ENCODE peak calls at places on chromosomes 1 and 21, in nine cellular contexts. One of them, this sample, is unnamed.

GRCh38 chr1:155717041-155717440 is 28.1 kb downstream of the DAP3 start:
- DNase-seq in coronary artery: no peak
- DNase-seq in lower lobe of right lung: no peak
- DNase-seq in fibroblast of lung: no peak
- DNase-seq in dorsolateral prefrontal cortex: no peak
- DNase-seq in thoracic aorta: no peak
- DNase-seq in choroid plexus epithelial cell: no peak
- DNase-seq in tibial nerve: no peak
- DNase-seq in foreskin fibroblast: no peak
- DNase-seq in this sample: no peak

GRCh38 chr1:51192213-51192843 is 43.7 kb upstream of the RNF11 start:
- DNase-seq in choroid plexus epithelial cell: peak
- DNase-seq in tibial nerve: peak
- DNase-seq in fibroblast of lung: peak
- DNase-seq in coronary artery: no peak
- DNase-seq in thoracic aorta: peak
- DNase-seq in foreskin fibroblast: peak
- DNase-seq in dorsolateral prefrontal cortex: peak
- DNase-seq in lower lobe of right lung: peak
- DNase-seq in this sample: peak

GRCh38 chr21:46117586-46118304 is 19.8 kb downstream of the COL6A2 start:
- DNase-seq in coronary artery: peak
- DNase-seq in dorsolateral prefrontal cortex: peak
- DNase-seq in thoracic aorta: no peak
- DNase-seq in choroid plexus epithelial cell: no peak
- DNase-seq in lower lobe of right lung: peak
- DNase-seq in tibial nerve: no peak
- DNase-seq in foreskin fibroblast: no peak
- DNase-seq in fibroblast of lung: no peak
- DNase-seq in this sample: peak

GRCh38 chr1:223403184-223403815 is 10.1 kb downstream of the CCDC185 start:
- DNase-seq in foreskin fibroblast: no peak
- DNase-seq in tibial nerve: no peak
- DNase-seq in coronary artery: no peak
- DNase-seq in lower lobe of right lung: no peak
- DNase-seq in thoracic aorta: no peak
- DNase-seq in dorsolateral prefrontal cortex: no peak
- DNase-seq in choroid plexus epithelial cell: no peak
- DNase-seq in fibroblast of lung: peak
- DNase-seq in this sample: no peak

GRCh38 chr1:8026153-8026975 is at the start of gene ERRFI1:
- DNase-seq in tibial nerve: peak
- DNase-seq in fibroblast of lung: peak
- DNase-seq in lower lobe of right lung: peak
- DNase-seq in dorsolateral prefrontal cortex: peak
- DNase-seq in coronary artery: peak
- DNase-seq in foreskin fibroblast: peak
- DNase-seq in thoracic aorta: peak
- DNase-seq in choroid plexus epithelial cell: peak
- DNase-seq in this sample: peak

GRCh38 chr1:36650200-36651065 is 167.7 kb upstream of the CSF3R start:
- DNase-seq in tibial nerve: peak
- DNase-seq in choroid plexus epithelial cell: peak
- DNase-seq in thoracic aorta: no peak
- DNase-seq in coronary artery: no peak
- DNase-seq in lower lobe of right lung: peak
- DNase-seq in dorsolateral prefrontal cortex: peak
- DNase-seq in foreskin fibroblast: peak
- DNase-seq in fibroblast of lung: peak
- DNase-seq in this sample: peak

GRCh38 chr1:9384751-9385245 is 92.1 kb downstream of the SPSB1 start:
- DNase-seq in tibial nerve: no peak
- DNase-seq in thoracic aorta: no peak
- DNase-seq in coronary artery: no peak
- DNase-seq in lower lobe of right lung: no peak
- DNase-seq in dorsolateral prefrontal cortex: peak
- DNase-seq in foreskin fibroblast: no peak
- DNase-seq in fibroblast of lung: no peak
- DNase-seq in choroid plexus epithelial cell: no peak
- DNase-seq in this sample: no peak

GRCh38 chr1:154707901-154708514 is 100.0 kb upstream of the ADAR start:
- DNase-seq in tibial nerve: no peak
- DNase-seq in foreskin fibroblast: no peak
- DNase-seq in fibroblast of lung: no peak
- DNase-seq in choroid plexus epithelial cell: no peak
- DNase-seq in lower lobe of right lung: no peak
- DNase-seq in coronary artery: no peak
- DNase-seq in dorsolateral prefrontal cortex: no peak
- DNase-seq in thoracic aorta: no peak
- DNase-seq in this sample: no peak

GRCh38 chr1:170985406-170985805 is 50.1 kb downstream of the MROH9 start:
- DNase-seq in coronary artery: no peak
- DNase-seq in fibroblast of lung: no peak
- DNase-seq in foreskin fibroblast: no peak
- DNase-seq in thoracic aorta: no peak
- DNase-seq in choroid plexus epithelial cell: no peak
- DNase-seq in tibial nerve: no peak
- DNase-seq in lower lobe of right lung: no peak
- DNase-seq in dorsolateral prefrontal cortex: no peak
- DNase-seq in this sample: no peak

GRCh38 chr1:234544094-234544579 is 65.2 kb upstream of the TARBP1 start:
- DNase-seq in dorsolateral prefrontal cortex: peak
- DNase-seq in lower lobe of right lung: no peak
- DNase-seq in fibroblast of lung: peak
- DNase-seq in tibial nerve: peak
- DNase-seq in foreskin fibroblast: peak
- DNase-seq in thoracic aorta: peak
- DNase-seq in coronary artery: peak
- DNase-seq in choroid plexus epithelial cell: peak
- DNase-seq in this sample: no peak

GRCh38 chr1:226677121-226678020 is 61.7 kb downstream of the ITPKB start:
- DNase-seq in thoracic aorta: peak
- DNase-seq in foreskin fibroblast: peak
- DNase-seq in coronary artery: peak
- DNase-seq in lower lobe of right lung: no peak
- DNase-seq in tibial nerve: peak
- DNase-seq in fibroblast of lung: peak
- DNase-seq in choroid plexus epithelial cell: peak
- DNase-seq in dorsolateral prefrontal cortex: peak
- DNase-seq in this sample: no peak

GRCh38 chr1:224201336-224201735 is 18.3 kb downstream of the DEGS1 start:
- DNase-seq in foreskin fibroblast: no peak
- DNase-seq in coronary artery: no peak
- DNase-seq in choroid plexus epithelial cell: no peak
- DNase-seq in thoracic aorta: no peak
- DNase-seq in lower lobe of right lung: no peak
- DNase-seq in tibial nerve: no peak
- DNase-seq in fibroblast of lung: no peak
- DNase-seq in dorsolateral prefrontal cortex: no peak
- DNase-seq in this sample: no peak

GRCh38 chr1:62687903-62688686 is at the start of gene DOCK7:
- DNase-seq in tibial nerve: peak
- DNase-seq in lower lobe of right lung: peak
- DNase-seq in fibroblast of lung: peak
- DNase-seq in coronary artery: peak
- DNase-seq in thoracic aorta: peak
- DNase-seq in choroid plexus epithelial cell: peak
- DNase-seq in dorsolateral prefrontal cortex: peak
- DNase-seq in foreskin fibroblast: peak
- DNase-seq in this sample: peak

GRCh38 chr21:45511007-45511406 is 31.2 kb downstream of the SLC19A1 start:
- DNase-seq in lower lobe of right lung: peak
- DNase-seq in thoracic aorta: no peak
- DNase-seq in foreskin fibroblast: no peak
- DNase-seq in coronary artery: no peak
- DNase-seq in choroid plexus epithelial cell: no peak
- DNase-seq in tibial nerve: no peak
- DNase-seq in fibroblast of lung: no peak
- DNase-seq in dorsolateral prefrontal cortex: no peak
- DNase-seq in this sample: no peak

GRCh38 chr1:172837816-172838680 is 179.1 kb downstream of the FASLG start:
- DNase-seq in fibroblast of lung: no peak
- DNase-seq in tibial nerve: no peak
- DNase-seq in coronary artery: no peak
- DNase-seq in foreskin fibroblast: no peak
- DNase-seq in lower lobe of right lung: no peak
- DNase-seq in choroid plexus epithelial cell: peak
- DNase-seq in dorsolateral prefrontal cortex: no peak
- DNase-seq in thoracic aorta: no peak
- DNase-seq in this sample: no peak

GRCh38 chr21:41170442-41170841 is 2.5 kb downstream of the BACE2 start:
- DNase-seq in tibial nerve: peak
- DNase-seq in choroid plexus epithelial cell: peak
- DNase-seq in coronary artery: no peak
- DNase-seq in dorsolateral prefrontal cortex: no peak
- DNase-seq in fibroblast of lung: peak
- DNase-seq in thoracic aorta: no peak
- DNase-seq in foreskin fibroblast: peak
- DNase-seq in lower lobe of right lung: no peak
- DNase-seq in this sample: no peak

GRCh38 chr1:222095606-222096475 is 354.0 kb upstream of the DUSP10 start:
- DNase-seq in coronary artery: no peak
- DNase-seq in lower lobe of right lung: no peak
- DNase-seq in dorsolateral prefrontal cortex: no peak
- DNase-seq in tibial nerve: peak
- DNase-seq in choroid plexus epithelial cell: peak
- DNase-seq in foreskin fibroblast: no peak
- DNase-seq in fibroblast of lung: no peak
- DNase-seq in thoracic aorta: no peak
- DNase-seq in this sample: no peak

GRCh38 chr21:33608559-33608958 is 20.1 kb upstream of the DONSON start:
- DNase-seq in fibroblast of lung: peak
- DNase-seq in coronary artery: no peak
- DNase-seq in choroid plexus epithelial cell: no peak
- DNase-seq in lower lobe of right lung: no peak
- DNase-seq in dorsolateral prefrontal cortex: no peak
- DNase-seq in foreskin fibroblast: no peak
- DNase-seq in thoracic aorta: no peak
- DNase-seq in tibial nerve: no peak
- DNase-seq in this sample: no peak

GRCh38 chr1:45303582-45304310 is 22.9 kb upstream of the HPDL start:
- DNase-seq in choroid plexus epithelial cell: peak
- DNase-seq in fibroblast of lung: peak
- DNase-seq in tibial nerve: peak
- DNase-seq in coronary artery: peak
- DNase-seq in lower lobe of right lung: peak
- DNase-seq in dorsolateral prefrontal cortex: peak
- DNase-seq in thoracic aorta: peak
- DNase-seq in foreskin fibroblast: peak
- DNase-seq in this sample: peak

GRCh38 chr1:45305231-45305630 is 21.5 kb upstream of the HPDL start:
- DNase-seq in lower lobe of right lung: no peak
- DNase-seq in dorsolateral prefrontal cortex: no peak
- DNase-seq in choroid plexus epithelial cell: no peak
- DNase-seq in foreskin fibroblast: no peak
- DNase-seq in tibial nerve: no peak
- DNase-seq in coronary artery: no peak
- DNase-seq in thoracic aorta: no peak
- DNase-seq in fibroblast of lung: no peak
- DNase-seq in this sample: no peak

GRCh38 chr1:45302505-45303331 is 24.0 kb upstream of the HPDL start:
- DNase-seq in choroid plexus epithelial cell: no peak
- DNase-seq in tibial nerve: no peak
- DNase-seq in lower lobe of right lung: no peak
- DNase-seq in coronary artery: no peak
- DNase-seq in thoracic aorta: no peak
- DNase-seq in fibroblast of lung: no peak
- DNase-seq in dorsolateral prefrontal cortex: no peak
- DNase-seq in foreskin fibroblast: no peak
- DNase-seq in this sample: no peak

GRCh38 chr1:45306319-45306718 is 20.4 kb upstream of the HPDL start:
- DNase-seq in dorsolateral prefrontal cortex: no peak
- DNase-seq in thoracic aorta: no peak
- DNase-seq in coronary artery: no peak
- DNase-seq in tibial nerve: no peak
- DNase-seq in fibroblast of lung: no peak
- DNase-seq in choroid plexus epithelial cell: peak
- DNase-seq in lower lobe of right lung: no peak
- DNase-seq in foreskin fibroblast: peak
- DNase-seq in this sample: peak

GRCh38 chr1:45304311-45305081 is 22.2 kb upstream of the HPDL start:
- DNase-seq in foreskin fibroblast: peak
- DNase-seq in lower lobe of right lung: no peak
- DNase-seq in coronary artery: no peak
- DNase-seq in choroid plexus epithelial cell: peak
- DNase-seq in dorsolateral prefrontal cortex: no peak
- DNase-seq in tibial nerve: no peak
- DNase-seq in fibroblast of lung: peak
- DNase-seq in thoracic aorta: no peak
- DNase-seq in this sample: no peak
- TF ChIP-seq CTCF in foreskin fibroblast: no peak
- TF ChIP-seq CTCF in lower lobe of right lung: no peak
- TF ChIP-seq CTCF in coronary artery: no peak
- TF ChIP-seq CTCF in choroid plexus epithelial cell: no peak
- TF ChIP-seq CTCF in dorsolateral prefrontal cortex: no peak
- TF ChIP-seq CTCF in tibial nerve: no peak
- TF ChIP-seq CTCF in fibroblast of lung: no peak
- TF ChIP-seq CTCF in thoracic aorta: no peak
- TF ChIP-seq CTCF in this sample: no peak

DNA sequence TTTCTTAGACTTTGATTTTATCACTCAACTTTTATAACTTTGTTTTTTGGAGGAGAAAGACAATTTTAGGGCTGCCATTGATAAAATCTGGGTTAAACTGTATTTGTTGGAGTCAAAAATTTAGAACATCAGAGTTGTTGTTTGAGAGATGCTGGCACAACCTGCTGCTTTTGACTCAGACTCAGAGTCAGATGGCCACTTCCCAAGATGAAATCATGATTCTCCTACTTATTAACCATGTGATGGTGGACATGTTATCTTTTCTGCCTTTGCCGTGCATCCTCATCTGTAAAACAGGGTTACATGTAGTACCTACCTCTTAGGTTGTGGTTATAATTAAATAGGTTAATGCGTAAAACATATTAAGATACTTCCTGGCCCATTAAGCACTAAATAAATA is 71.2 kb downstream of the PLA2G4A start:
- DNase-seq in choroid plexus epithelial cell: no peak
- DNase-seq in lower lobe of right lung: no peak
- DNase-seq in fibroblast of lung: no peak
- DNase-seq in foreskin fibroblast: no peak
- DNase-seq in dorsolateral prefrontal cortex: no peak
- DNase-seq in thoracic aorta: no peak
- DNase-seq in tibial nerve: no peak
- DNase-seq in coronary artery: no peak
- DNase-seq in this sample: no peak
- TF ChIP-seq CTCF in choroid plexus epithelial cell: no peak
- TF ChIP-seq CTCF in lower lobe of right lung: no peak
- TF ChIP-seq CTCF in fibroblast of lung: no peak
- TF ChIP-seq CTCF in foreskin fibroblast: no peak
- TF ChIP-seq CTCF in dorsolateral prefrontal cortex: no peak
- TF ChIP-seq CTCF in thoracic aorta: no peak
- TF ChIP-seq CTCF in tibial nerve: no peak
- TF ChIP-seq CTCF in coronary artery: no peak
- TF ChIP-seq CTCF in this sample: no peak

GRCh38 chr1:92599184-92599583 is 112.5 kb upstream of the GFI1 start:
- DNase-seq in thoracic aorta: no peak
- DNase-seq in foreskin fibroblast: no peak
- DNase-seq in fibroblast of lung: peak
- DNase-seq in lower lobe of right lung: no peak
- DNase-seq in tibial nerve: no peak
- DNase-seq in dorsolateral prefrontal cortex: no peak
- DNase-seq in coronary artery: no peak
- DNase-seq in choroid plexus epithelial cell: peak
- DNase-seq in this sample: no peak
- TF ChIP-seq CTCF in thoracic aorta: no peak
- TF ChIP-seq CTCF in foreskin fibroblast: peak
- TF ChIP-seq CTCF in fibroblast of lung: peak
- TF ChIP-seq CTCF in lower lobe of right lung: peak
- TF ChIP-seq CTCF in tibial nerve: no peak
- TF ChIP-seq CTCF in dorsolateral prefrontal cortex: peak
- TF ChIP-seq CTCF in coronary artery: no peak
- TF ChIP-seq CTCF in choroid plexus epithelial cell: peak
- TF ChIP-seq CTCF in this sample: no peak

GRCh38 chr1:44030606-44031050 is 634 bp downstream of the SLC6A9 start:
- DNase-seq in coronary artery: peak
- DNase-seq in choroid plexus epithelial cell: peak
- DNase-seq in lower lobe of right lung: no peak
- DNase-seq in thoracic aorta: no peak
- DNase-seq in fibroblast of lung: peak
- DNase-seq in foreskin fibroblast: no peak
- DNase-seq in dorsolateral prefrontal cortex: peak
- DNase-seq in tibial nerve: peak
- DNase-seq in this sample: no peak
- TF ChIP-seq CTCF in coronary artery: no peak
- TF ChIP-seq CTCF in choroid plexus epithelial cell: peak
- TF ChIP-seq CTCF in lower lobe of right lung: peak
- TF ChIP-seq CTCF in thoracic aorta: peak
- TF ChIP-seq CTCF in fibroblast of lung: peak
- TF ChIP-seq CTCF in foreskin fibroblast: no peak
- TF ChIP-seq CTCF in dorsolateral prefrontal cortex: peak
- TF ChIP-seq CTCF in tibial nerve: no peak
- TF ChIP-seq CTCF in this sample: no peak

This sample was measured in activated B cell treated with CpG ODN at 0.5 μM for 24 hours.